ENCODE peak calls at places on chromosomes 6 and 20, in ten cellular contexts. One of them, this sample, is unnamed.

GRCh38 chr20:50210066-50210619 is 19.5 kb downstream of the CEBPB start:
- DNase-seq in mammary epithelial cell: no peak
- DNase-seq in fibroblast of lung: no peak
- DNase-seq in body of pancreas: peak; percentile 55
- DNase-seq in dorsolateral prefrontal cortex: no peak
- DNase-seq in kidney: peak; percentile 12
- DNase-seq in cardiac fibroblast: no peak
- DNase-seq in HFF-Myc: no peak
- DNase-seq in GM12865: no peak
- DNase-seq in GM23338: no peak
- DNase-seq in this sample: no peak

GRCh38 chr6:1110164-1110563 is 201.7 kb upstream of the FOXQ1 start:
- DNase-seq in mammary epithelial cell: no peak
- DNase-seq in fibroblast of lung: peak; percentile 36
- DNase-seq in body of pancreas: no peak
- DNase-seq in dorsolateral prefrontal cortex: no peak
- DNase-seq in kidney: no peak
- DNase-seq in cardiac fibroblast: no peak
- DNase-seq in HFF-Myc: no peak
- DNase-seq in GM12865: no peak
- DNase-seq in GM23338: no peak
- DNase-seq in this sample: no peak

GRCh38 chr20:40687384-40688128 is 1.5 kb downstream of the MAFB start:
- DNase-seq in mammary epithelial cell: peak; percentile 47
- DNase-seq in fibroblast of lung: peak; percentile 34
- DNase-seq in body of pancreas: peak; percentile 85
- DNase-seq in dorsolateral prefrontal cortex: no peak
- DNase-seq in kidney: peak; percentile 91
- DNase-seq in cardiac fibroblast: peak; percentile 18
- DNase-seq in HFF-Myc: no peak
- DNase-seq in GM12865: no peak
- DNase-seq in GM23338: peak; percentile 73
- DNase-seq in this sample: no peak

GRCh38 chr6:14922306-14922705 is 323.6 kb upstream of the JARID2 start:
- DNase-seq in mammary epithelial cell: no peak
- DNase-seq in fibroblast of lung: no peak
- DNase-seq in body of pancreas: peak; percentile 15
- DNase-seq in dorsolateral prefrontal cortex: no peak
- DNase-seq in kidney: no peak
- DNase-seq in cardiac fibroblast: no peak
- DNase-seq in HFF-Myc: no peak
- DNase-seq in GM12865: no peak
- DNase-seq in GM23338: peak; percentile 44
- DNase-seq in this sample: no peak

GRCh38 chr20:50744143-50744792 is 12.9 kb downstream of the PARD6B start:
- DNase-seq in mammary epithelial cell: peak; percentile 89
- DNase-seq in fibroblast of lung: peak; percentile 91
- DNase-seq in body of pancreas: peak; percentile 79
- DNase-seq in dorsolateral prefrontal cortex: no peak
- DNase-seq in kidney: peak; percentile 88
- DNase-seq in cardiac fibroblast: peak; percentile 90
- DNase-seq in HFF-Myc: peak; percentile 81
- DNase-seq in GM12865: no peak
- DNase-seq in GM23338: peak; percentile 36
- DNase-seq in this sample: peak; percentile 84

GRCh38 chr20:40446868-40447267 is 242.2 kb downstream of the MAFB start:
- DNase-seq in mammary epithelial cell: no peak
- DNase-seq in fibroblast of lung: no peak
- DNase-seq in body of pancreas: no peak
- DNase-seq in dorsolateral prefrontal cortex: no peak
- DNase-seq in kidney: no peak
- DNase-seq in cardiac fibroblast: no peak
- DNase-seq in HFF-Myc: no peak
- DNase-seq in GM12865: no peak
- DNase-seq in GM23338: no peak
- DNase-seq in this sample: no peak

GRCh38 chr20:4371623-4372246 is 350.0 kb upstream of the PRND start:
- DNase-seq in mammary epithelial cell: no peak
- DNase-seq in fibroblast of lung: peak; percentile 24
- DNase-seq in body of pancreas: no peak
- DNase-seq in dorsolateral prefrontal cortex: no peak
- DNase-seq in kidney: no peak
- DNase-seq in cardiac fibroblast: no peak
- DNase-seq in HFF-Myc: no peak
- DNase-seq in GM12865: no peak
- DNase-seq in GM23338: no peak
- DNase-seq in this sample: no peak

GRCh38 chr6:4906293-4906941 is 97.4 kb downstream of the RPP40 start:
- DNase-seq in mammary epithelial cell: no peak
- DNase-seq in fibroblast of lung: no peak
- DNase-seq in body of pancreas: no peak
- DNase-seq in dorsolateral prefrontal cortex: no peak
- DNase-seq in kidney: no peak
- DNase-seq in cardiac fibroblast: no peak
- DNase-seq in HFF-Myc: no peak
- DNase-seq in GM12865: peak; percentile 49
- DNase-seq in GM23338: no peak
- DNase-seq in this sample: no peak

GRCh38 chr6:29626948-29627761 is 5.8 kb downstream of the GABBR1 start:
- DNase-seq in mammary epithelial cell: no peak
- DNase-seq in fibroblast of lung: no peak
- DNase-seq in body of pancreas: no peak
- DNase-seq in dorsolateral prefrontal cortex: no peak
- DNase-seq in kidney: no peak
- DNase-seq in cardiac fibroblast: no peak
- DNase-seq in HFF-Myc: no peak
- DNase-seq in GM12865: no peak
- DNase-seq in GM23338: no peak
- DNase-seq in this sample: no peak

GRCh38 chr6:126811307-126811706 is 307.2 kb upstream of the RSPO3 start:
- DNase-seq in mammary epithelial cell: no peak
- DNase-seq in fibroblast of lung: peak; percentile 65
- DNase-seq in body of pancreas: no peak
- DNase-seq in dorsolateral prefrontal cortex: no peak
- DNase-seq in kidney: no peak
- DNase-seq in cardiac fibroblast: peak; percentile 51
- DNase-seq in HFF-Myc: no peak
- DNase-seq in GM12865: no peak
- DNase-seq in GM23338: no peak
- DNase-seq in this sample: no peak

GRCh38 chr6:123316733-123317323 is 319.9 kb downstream of the TRDN start:
- DNase-seq in mammary epithelial cell: no peak
- DNase-seq in fibroblast of lung: peak; percentile 37
- DNase-seq in body of pancreas: no peak
- DNase-seq in dorsolateral prefrontal cortex: no peak
- DNase-seq in kidney: no peak
- DNase-seq in cardiac fibroblast: peak; percentile 54
- DNase-seq in HFF-Myc: no peak
- DNase-seq in GM12865: peak; percentile 3
- DNase-seq in GM23338: peak; percentile 56
- DNase-seq in this sample: no peak

GRCh38 chr20:8226106-8226505 is 94.0 kb downstream of the PLCB1 start:
- DNase-seq in mammary epithelial cell: no peak
- DNase-seq in fibroblast of lung: no peak
- DNase-seq in body of pancreas: peak; percentile 33
- DNase-seq in dorsolateral prefrontal cortex: no peak
- DNase-seq in kidney: no peak
- DNase-seq in cardiac fibroblast: no peak
- DNase-seq in HFF-Myc: no peak
- DNase-seq in GM12865: no peak
- DNase-seq in GM23338: no peak
- DNase-seq in this sample: no peak

GRCh38 chr20:8225658-8226057 is 93.6 kb downstream of the PLCB1 start:
- DNase-seq in mammary epithelial cell: no peak
- DNase-seq in fibroblast of lung: no peak
- DNase-seq in body of pancreas: no peak
- DNase-seq in dorsolateral prefrontal cortex: no peak
- DNase-seq in kidney: no peak
- DNase-seq in cardiac fibroblast: no peak
- DNase-seq in HFF-Myc: no peak
- DNase-seq in GM12865: no peak
- DNase-seq in GM23338: no peak
- DNase-seq in this sample: no peak

GRCh38 chr20:8229090-8229489 is 97.0 kb downstream of the PLCB1 start:
- DNase-seq in mammary epithelial cell: no peak
- DNase-seq in fibroblast of lung: no peak
- DNase-seq in body of pancreas: no peak
- DNase-seq in dorsolateral prefrontal cortex: no peak
- DNase-seq in kidney: no peak
- DNase-seq in cardiac fibroblast: no peak
- DNase-seq in HFF-Myc: no peak
- DNase-seq in GM12865: no peak
- DNase-seq in GM23338: no peak
- DNase-seq in this sample: no peak

GRCh38 chr20:8228315-8228714 is 96.2 kb downstream of the PLCB1 start:
- DNase-seq in mammary epithelial cell: no peak
- DNase-seq in fibroblast of lung: no peak
- DNase-seq in body of pancreas: peak; percentile 58
- DNase-seq in dorsolateral prefrontal cortex: no peak
- DNase-seq in kidney: peak; percentile 51
- DNase-seq in cardiac fibroblast: no peak
- DNase-seq in HFF-Myc: no peak
- DNase-seq in GM12865: peak; percentile 42
- DNase-seq in GM23338: no peak
- DNase-seq in this sample: no peak

DNA sequence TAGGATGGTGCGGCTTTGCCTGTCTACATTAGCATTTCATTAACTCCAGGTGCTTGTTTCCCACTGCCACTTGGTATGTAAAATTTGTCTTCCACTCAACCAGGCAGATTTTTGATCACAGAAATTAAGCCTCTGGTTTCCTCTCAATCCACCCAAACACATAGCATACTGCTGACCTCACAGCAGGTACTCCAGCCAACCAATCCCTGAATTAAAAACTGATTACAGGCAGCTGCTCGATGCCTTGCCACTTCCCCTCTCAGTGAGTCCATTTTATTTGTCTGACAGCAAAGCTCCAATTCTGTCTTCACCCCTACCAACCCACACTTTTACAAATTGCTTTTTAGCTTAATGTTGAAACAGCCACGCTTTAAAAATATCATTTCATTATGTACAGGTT is 95.2 kb downstream of the PLCB1 start:
- DNase-seq in mammary epithelial cell: no peak
- DNase-seq in fibroblast of lung: no peak
- DNase-seq in body of pancreas: peak; percentile 63
- DNase-seq in dorsolateral prefrontal cortex: no peak
- DNase-seq in kidney: no peak
- DNase-seq in cardiac fibroblast: no peak
- DNase-seq in HFF-Myc: no peak
- DNase-seq in GM12865: no peak
- DNase-seq in GM23338: no peak
- DNase-seq in this sample: peak; percentile 1
- TF ChIP-seq CTCF in mammary epithelial cell: no peak
- TF ChIP-seq CTCF in fibroblast of lung: no peak
- TF ChIP-seq CTCF in body of pancreas: no peak
- TF ChIP-seq CTCF in dorsolateral prefrontal cortex: no peak
- TF ChIP-seq CTCF in kidney: no peak
- TF ChIP-seq CTCF in cardiac fibroblast: no peak
- TF ChIP-seq CTCF in HFF-Myc: no peak
- TF ChIP-seq CTCF in GM12865: no peak
- TF ChIP-seq CTCF in GM23338: no peak
- TF ChIP-seq CTCF in this sample: no peak

DNA sequence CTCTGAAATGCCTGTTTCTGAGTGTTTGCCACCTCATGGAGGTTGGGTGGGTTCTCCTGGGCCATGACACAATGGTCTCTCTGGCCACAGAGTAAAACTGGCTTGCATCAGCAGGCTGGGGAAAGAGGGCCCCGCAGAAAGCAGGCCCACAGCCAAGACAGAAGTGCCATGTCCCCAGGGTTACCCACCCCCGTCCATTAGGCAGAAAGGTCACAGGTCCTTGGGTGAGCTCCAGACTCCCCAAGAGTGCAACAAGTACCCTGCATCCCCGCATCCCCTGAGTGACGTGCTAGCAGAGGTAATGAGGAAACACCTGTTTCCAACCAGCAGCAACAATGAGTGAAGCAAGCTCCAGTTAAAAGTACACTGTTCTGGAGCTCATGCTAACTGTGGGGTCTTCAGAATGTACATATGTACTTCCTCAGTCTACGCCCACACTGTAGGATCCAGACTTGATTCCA is 31.7 kb downstream of the RRBP1 start:
- DNase-seq in mammary epithelial cell: no peak
- DNase-seq in fibroblast of lung: no peak
- DNase-seq in body of pancreas: peak; percentile 35
- DNase-seq in dorsolateral prefrontal cortex: no peak
- DNase-seq in kidney: no peak
- DNase-seq in cardiac fibroblast: no peak
- DNase-seq in HFF-Myc: no peak
- DNase-seq in GM12865: no peak
- DNase-seq in GM23338: no peak
- DNase-seq in this sample: no peak
- H3K4me3 ChIP-seq in mammary epithelial cell: no peak overlapping the region
- H3K4me3 ChIP-seq in fibroblast of lung: no peak overlapping the region
- H3K4me3 ChIP-seq in body of pancreas: no peak overlapping the region
- H3K4me3 ChIP-seq in dorsolateral prefrontal cortex: no peak overlapping the region
- H3K4me3 ChIP-seq in kidney: no peak overlapping the region
- H3K4me3 ChIP-seq in cardiac fibroblast: no peak overlapping the region
- H3K4me3 ChIP-seq in HFF-Myc: no peak overlapping the region
- H3K4me3 ChIP-seq in GM12865: no peak overlapping the region
- H3K4me3 ChIP-seq in GM23338: no peak overlapping the region
- H3K4me3 ChIP-seq in this sample: no peak overlapping the region

DNA sequence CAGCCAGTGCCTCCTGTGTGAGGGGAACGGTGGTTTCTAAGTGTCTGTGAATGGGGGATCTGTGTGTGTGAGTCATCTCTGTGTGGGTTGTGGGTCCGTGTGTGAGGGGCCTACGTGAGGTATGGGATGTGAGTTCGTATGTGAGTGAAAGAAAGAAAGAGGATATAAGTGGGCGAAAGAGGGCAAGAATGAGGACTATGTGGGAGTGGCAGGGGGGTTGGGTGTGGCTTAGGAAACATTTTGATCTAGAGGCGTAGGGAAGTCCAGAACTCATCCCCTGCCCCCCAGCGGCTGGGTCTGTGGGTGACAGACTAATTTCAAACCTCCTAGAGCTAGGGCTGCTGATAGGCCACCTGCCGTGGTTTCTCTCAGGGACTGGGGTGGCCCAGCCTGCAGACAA is 35.5 kb downstream of the DHX35 start:
- DNase-seq in mammary epithelial cell: no peak
- DNase-seq in fibroblast of lung: no peak
- DNase-seq in body of pancreas: no peak
- DNase-seq in dorsolateral prefrontal cortex: no peak
- DNase-seq in kidney: no peak
- DNase-seq in cardiac fibroblast: no peak
- DNase-seq in HFF-Myc: no peak
- DNase-seq in GM12865: peak; percentile 92
- DNase-seq in GM23338: peak; percentile 17
- DNase-seq in this sample: no peak
- TF ChIP-seq CTCF in mammary epithelial cell: no peak
- TF ChIP-seq CTCF in fibroblast of lung: no peak
- TF ChIP-seq CTCF in body of pancreas: no peak
- TF ChIP-seq CTCF in dorsolateral prefrontal cortex: no peak
- TF ChIP-seq CTCF in kidney: no peak
- TF ChIP-seq CTCF in cardiac fibroblast: no peak
- TF ChIP-seq CTCF in HFF-Myc: no peak
- TF ChIP-seq CTCF in GM12865: peak; percentile 52
- TF ChIP-seq CTCF in GM23338: no peak
- TF ChIP-seq CTCF in this sample: no peak

DNA sequence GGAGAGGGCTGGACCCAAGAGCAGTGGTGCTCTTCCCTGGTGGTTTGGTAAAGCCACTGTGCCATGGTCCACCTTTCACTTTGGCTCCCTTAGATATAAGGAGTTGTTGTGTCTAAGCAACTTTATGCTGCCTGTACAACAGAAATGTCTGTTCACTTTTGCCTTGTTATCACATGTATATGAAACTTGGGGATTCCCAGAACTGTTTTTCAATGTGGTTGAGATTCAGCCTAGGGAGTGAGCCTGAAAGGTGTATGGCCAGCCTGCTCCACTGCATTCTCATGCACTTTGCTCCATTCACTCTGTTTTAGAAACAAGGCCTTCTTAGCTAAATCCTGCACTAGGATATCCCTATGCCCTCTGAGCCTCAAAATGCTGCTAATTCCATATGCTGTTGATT is 234.5 kb upstream of the THEMIS start:
- DNase-seq in mammary epithelial cell: peak; percentile 35
- DNase-seq in fibroblast of lung: no peak
- DNase-seq in body of pancreas: no peak
- DNase-seq in dorsolateral prefrontal cortex: no peak
- DNase-seq in kidney: no peak
- DNase-seq in cardiac fibroblast: no peak
- DNase-seq in HFF-Myc: no peak
- DNase-seq in GM12865: peak; percentile 23
- DNase-seq in GM23338: no peak
- DNase-seq in this sample: no peak
- H3K4me3 ChIP-seq in mammary epithelial cell: no peak overlapping the region
- H3K4me3 ChIP-seq in fibroblast of lung: no peak overlapping the region
- H3K4me3 ChIP-seq in body of pancreas: no peak overlapping the region
- H3K4me3 ChIP-seq in dorsolateral prefrontal cortex: no peak overlapping the region
- H3K4me3 ChIP-seq in kidney: no peak overlapping the region
- H3K4me3 ChIP-seq in cardiac fibroblast: no peak overlapping the region
- H3K4me3 ChIP-seq in HFF-Myc: no peak overlapping the region
- H3K4me3 ChIP-seq in GM12865: no peak overlapping the region
- H3K4me3 ChIP-seq in GM23338: no peak overlapping the region
- H3K4me3 ChIP-seq in this sample: no peak overlapping the region